ENCODE peak calls at places on chromosome 7, in five cellular contexts. Z is astrocyte of the spinal cord, C is GM10248, B is HepG2, S is body of pancreas. E is an unnamed sample.

GRCh38 chr7:6709808-6710207 is 3.1 kb upstream of the ZNF12 start:
- DNase-seq in Z (no peak), C (no peak), B (peak; percentile 58), S (no peak), E (no peak)

GRCh38 chr7:6495597-6496262 is 48.0 kb upstream of the DAGLB start:
- DNase-seq in Z (no peak), C (no peak), B (no peak), S (no peak), E (no peak)

GRCh38 chr7:66140924-66141323 is 26.3 kb downstream of the CRCP start:
- DNase-seq in Z (peak; percentile 86), C (no peak), B (no peak), S (peak; percentile 72), E (no peak)

GRCh38 chr7:124152859-124153692 is 120.2 kb upstream of the TMEM229A start:
- DNase-seq in Z (peak; percentile 50), C (no peak), B (peak; percentile 27), S (no peak), E (peak; percentile 61)

GRCh38 chr7:137421389-137421788 is 77.9 kb upstream of the PTN start:
- DNase-seq in Z (no peak), C (no peak), B (no peak), S (no peak), E (no peak)

GRCh38 chr7:5300366-5300765 is 17.6 kb downstream of the SLC29A4 start:
- DNase-seq in Z (no peak), C (no peak), B (no peak), S (no peak), E (no peak)

GRCh38 chr7:139177696-139178095 is 53.3 kb upstream of the UBN2 start:
- DNase-seq in Z (no peak), C (no peak), B (no peak), S (no peak), E (no peak)

GRCh38 chr7:55309040-55309991 is 55.8 kb upstream of the LANCL2 start:
- DNase-seq in Z (no peak), C (peak; percentile 70), B (no peak), S (peak; percentile 15), E (no peak)

GRCh38 chr7:76191783-76192240 is 9.9 kb upstream of the SRRM3 start:
- DNase-seq in Z (peak; percentile 22), C (no peak), B (peak; percentile 46), S (no peak), E (peak; percentile 79)

GRCh38 chr7:127766831-127767489 is 115.0 kb downstream of the SND1 start:
- DNase-seq in Z (no peak), C (no peak), B (no peak), S (no peak), E (no peak)

GRCh38 chr7:82697897-82698296 is 254.3 kb upstream of the CACNA2D1 start:
- DNase-seq in Z (no peak), C (no peak), B (no peak), S (no peak), E (no peak)

GRCh38 chr7:149885191-149886017 is 11.6 kb downstream of the ATP6V0E2 start:
- DNase-seq in Z (peak; percentile 69), C (no peak), B (peak; percentile 67), S (peak; percentile 38), E (peak; percentile 69)

GRCh38 chr7:148697950-148698396 is 730 bp upstream of the CUL1 start:
- DNase-seq in Z (peak; percentile 28), C (no peak), B (no peak), S (no peak), E (no peak)

GRCh38 chr7:16419126-16419525 is 2.2 kb downstream of the CRPPA start:
- DNase-seq in Z (no peak), C (no peak), B (no peak), S (no peak), E (no peak)

GRCh38 chr7:150465414-150465813 is 15.0 kb downstream of the GIMAP8 start:
- DNase-seq in Z (no peak), C (no peak), B (no peak), S (no peak), E (no peak)

GRCh38 chr7:14639801-14640200 is 262.8 kb downstream of the DGKB start:
- DNase-seq in Z (no peak), C (no peak), B (no peak), S (no peak), E (no peak)

GRCh38 chr7:104923010-104923421 is 91.0 kb upstream of the KMT2E start:
- DNase-seq in Z (peak; percentile 88), C (peak; percentile 68), B (peak; percentile 84), S (peak; percentile 91), E (peak; percentile 74)

GRCh38 chr7:87155788-87156187 is 3.5 kb downstream of the DMTF1 start:
- DNase-seq in Z (no peak), C (no peak), B (no peak), S (no peak), E (no peak)

GRCh38 chr7:1246170-1246870 is 13.6 kb downstream of the UNCX start:
- DNase-seq in Z (no peak), C (no peak), B (no peak), S (no peak), E (no peak)

GRCh38 chr7:108570146-108570755 is 577 bp downstream of the DNAJB9 start:
- DNase-seq in Z (peak; percentile 49), C (peak; percentile 36), B (peak; percentile 44), S (peak; percentile 65), E (no peak)

GRCh38 chr7:108565987-108566386 is 3.5 kb downstream of the THAP5 start:
- DNase-seq in Z (no peak), C (no peak), B (no peak), S (no peak), E (no peak)

GRCh38 chr7:108572487-108572886 is 2.8 kb downstream of the DNAJB9 start:
- DNase-seq in Z (no peak), C (no peak), B (no peak), S (no peak), E (no peak)

GRCh38 chr7:108568801-108569380 is 615 bp downstream of the THAP5 start:
- DNase-seq in Z (no peak), C (no peak), B (no peak), S (no peak), E (no peak)

DNA sequence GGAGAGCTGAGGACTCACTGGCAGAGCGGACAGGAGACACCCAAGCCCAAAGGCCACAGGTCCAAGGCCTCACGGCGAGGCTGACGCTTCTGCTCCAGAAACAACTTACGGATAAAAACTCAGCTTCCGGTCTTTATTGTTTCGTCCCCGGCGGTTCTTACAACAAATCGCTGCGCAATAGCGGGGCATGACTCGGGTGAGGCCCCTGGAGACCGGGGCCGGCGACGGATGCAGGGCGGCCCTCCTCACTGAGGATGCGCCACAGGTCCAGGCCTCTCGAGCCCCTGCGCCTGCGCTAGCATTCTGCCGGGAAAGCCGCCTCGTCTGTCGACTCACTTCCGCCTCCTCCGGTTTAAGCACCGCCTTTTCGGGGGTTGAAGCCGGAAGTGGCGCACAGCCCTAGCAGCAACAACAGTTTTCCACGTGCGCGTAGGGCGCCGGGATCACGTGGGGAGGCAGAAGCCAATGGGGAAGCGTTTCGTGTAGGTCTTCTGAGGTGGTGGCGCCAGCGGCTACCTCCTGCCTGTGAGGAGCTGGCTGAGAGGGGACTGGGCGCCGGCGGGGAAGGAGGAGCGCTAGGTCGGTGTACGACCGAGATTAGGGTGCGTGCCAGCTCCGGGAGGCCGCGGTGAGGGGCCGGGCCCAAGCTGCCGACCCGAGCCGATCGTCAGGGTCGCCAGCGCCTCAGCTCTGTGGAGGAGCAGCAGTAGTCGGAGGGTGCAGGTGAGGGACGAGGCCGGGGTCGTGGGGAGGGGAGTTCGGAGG is at the start of the genes DNAJB9 and THAP5:
- DNase-seq in Z (peak; percentile 100), C (peak; percentile 97), B (peak; percentile 98), S (peak; percentile 99), E (peak; percentile 99)
- TF ChIP-seq CTCF in Z (no peak), C (no peak), B (peak; percentile 30), S (no peak), E (no peak)

GRCh38 chr7:99037327-99037940 is 106.5 kb downstream of the SMURF1 start:
- DNase-seq in Z (no peak), C (no peak), B (no peak), S (no peak), E (no peak)

GRCh38 chr7:99038086-99038855 is 105.6 kb downstream of the SMURF1 start:
- DNase-seq in Z (no peak), C (no peak), B (no peak), S (no peak), E (no peak)

GRCh38 chr7:99034932-99035722 is 108.8 kb downstream of the SMURF1 start:
- DNase-seq in Z (no peak), C (no peak), B (no peak), S (no peak), E (no peak)

GRCh38 chr7:99035723-99036530 is 108.0 kb downstream of the SMURF1 start:
- DNase-seq in Z (no peak), C (no peak), B (no peak), S (no peak), E (no peak)

GRCh38 chr7:99036531-99037175 is 107.3 kb downstream of the SMURF1 start:
- DNase-seq in Z (peak; percentile 75), C (no peak), B (peak; percentile 32), S (no peak), E (peak; percentile 82)
- TF ChIP-seq CTCF in Z (peak; percentile 53), C (no peak), B (peak; percentile 43), S (no peak), E (peak; percentile 71)

GRCh38 chr7:122672536-122672935 is 26.4 kb downstream of the RNF133 start:
- DNase-seq in Z (no peak), C (no peak), B (no peak), S (peak; percentile 64), E (no peak)
- TF ChIP-seq CTCF in Z (no peak), C (no peak), B (no peak), S (no peak), E (no peak)

GRCh38 chr7:78038465-78039080 is 240.0 kb downstream of the PHTF2 start:
- DNase-seq in Z (no peak), C (no peak), B (no peak), S (no peak), E (no peak)

GRCh38 chr7:78039791-78040776 is 241.5 kb downstream of the PHTF2 start:
- DNase-seq in Z (no peak), C (peak; percentile 78), B (no peak), S (peak; percentile 49), E (peak; percentile 81)

GRCh38 chr7:78041409-78041808 is 242.8 kb downstream of the PHTF2 start:
- DNase-seq in Z (no peak), C (no peak), B (no peak), S (no peak), E (no peak)

GRCh38 chr7:78047800-78048199 is 249.2 kb downstream of the PHTF2 start:
- DNase-seq in Z (no peak), C (no peak), B (no peak), S (no peak), E (no peak)

DNA sequence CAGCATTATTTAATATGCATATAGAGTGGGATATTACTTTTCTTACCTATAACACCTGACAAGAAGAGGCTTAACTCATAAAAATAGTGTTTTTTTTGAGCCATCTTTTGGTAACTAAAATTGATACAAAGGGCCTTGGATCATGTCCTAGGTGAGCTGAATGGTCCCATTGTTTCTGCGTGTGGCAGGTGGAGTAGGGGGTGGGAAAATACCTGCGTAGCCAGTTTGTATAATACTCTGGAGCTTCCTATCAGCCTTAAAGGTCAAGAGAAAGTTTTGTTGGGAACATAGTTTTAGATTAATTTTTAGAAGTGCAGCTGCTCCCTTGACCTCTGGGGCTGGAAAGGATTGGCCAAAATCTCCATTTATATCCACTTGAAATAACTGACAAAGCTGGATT is 244.6 kb downstream of the PHTF2 start:
- DNase-seq in Z (no peak), C (no peak), B (no peak), S (no peak), E (no peak)
- TF ChIP-seq CTCF in Z (no peak), C (no peak), B (no peak), S (no peak), E (no peak)

E was measured in H9.